ENCODE peak calls at places on chromosomes 12 and 14, in eight cellular contexts. H is HL-60, W is GM12878, G is HepG2, N is A549, K is GM23338, L is K562, P is HCT116. M is an unnamed sample.

GRCh38 chr12:89319606-89320005 is 32.7 kb downstream of the DUSP6 start:
- DNase-seq in W (no peak), P (no peak), G (no peak), L (no peak), H (no peak), K (no peak), N (no peak), M (no peak)

GRCh38 chr12:70695361-70696023 is 58.3 kb upstream of the PTPRB start:
- DNase-seq in P (no peak), W (no peak), G (no peak), L (no peak), H (no peak), N (no peak), K (no peak), M (no peak)

GRCh38 chr12:88351121-88351520 is 209.0 kb downstream of the TMTC3 start:
- DNase-seq in P (no peak), K (no peak), N (no peak), H (no peak), G (no peak), L (no peak), W (no peak), M (no peak)

GRCh38 chr12:116915326-116915725 is 4.6 kb downstream of the FBXW8 start:
- DNase-seq in P (no peak), W (no peak), N (no peak), G (no peak), L (no peak), H (no peak), K (no peak), M (no peak)

GRCh38 chr14:87888136-87888999 is 104.6 kb downstream of the GALC start:
- DNase-seq in G (peak), W (no peak), P (no peak), L (peak), K (peak), N (peak), H (no peak), M (no peak)

GRCh38 chr12:112408621-112409020 is 784 bp downstream of the RPL6 start:
- DNase-seq in G (no peak), K (no peak), W (no peak), H (no peak), L (peak), P (no peak), N (no peak), M (no peak)

GRCh38 chr14:81903477-81903876 is 369.8 kb upstream of the SEL1L start:
- DNase-seq in L (no peak), K (no peak), H (no peak), N (no peak), G (no peak), W (no peak), P (no peak), M (no peak)

GRCh38 chr12:34204830-34205285 is 182.6 kb downstream of the ALG10 start:
- DNase-seq in G (no peak), P (no peak), N (no peak), H (no peak), K (no peak), L (no peak), W (no peak), M (no peak)

GRCh38 chr12:124737772-124738635 is 125.7 kb downstream of the SCARB1 start:
- DNase-seq in H (no peak), P (no peak), G (no peak), K (no peak), W (no peak), N (no peak), L (no peak), M (no peak)

GRCh38 chr14:62117010-62117717 is 354.9 kb downstream of the SNAPC1 start:
- DNase-seq in G (peak), H (no peak), N (peak), L (no peak), P (no peak), W (no peak), K (peak), M (no peak)

GRCh38 chr12:69066420-69067373 is 133.7 kb upstream of the CPM start:
- DNase-seq in N (no peak), G (no peak), P (no peak), W (no peak), K (peak), L (no peak), H (no peak), M (no peak)

GRCh38 chr14:73365727-73366126 is 92.6 kb downstream of the NUMB start:
- DNase-seq in L (no peak), K (no peak), N (no peak), W (no peak), H (no peak), G (peak), P (no peak), M (no peak)

GRCh38 chr12:79360269-79360668 is 330.5 kb downstream of the PAWR start:
- DNase-seq in P (no peak), H (no peak), N (no peak), G (no peak), K (no peak), L (no peak), W (no peak), M (no peak)

GRCh38 chr12:80627773-80628172 is 79.7 kb upstream of the MYF6 start:
- DNase-seq in L (no peak), W (no peak), H (no peak), G (no peak), K (no peak), N (no peak), P (no peak), M (no peak)

GRCh38 chr12:110531741-110532333 is 29.7 kb downstream of the RAD9B start:
- DNase-seq in W (peak), N (no peak), G (no peak), L (no peak), H (no peak), P (no peak), K (no peak), M (no peak)

GRCh38 chr14:68506645-68507405 is 286.0 kb downstream of the ZFP36L1 start:
- DNase-seq in P (no peak), W (peak), L (no peak), K (no peak), H (no peak), N (no peak), G (no peak), M (no peak)

GRCh38 chr14:64683264-64683663 is 21.0 kb upstream of the PLEKHG3 start:
- DNase-seq in G (peak), W (no peak), H (no peak), P (no peak), L (no peak), N (no peak), K (no peak), M (no peak)

GRCh38 chr12:32603071-32603470 is 76.0 kb upstream of the DNM1L start:
- DNase-seq in H (no peak), W (no peak), G (no peak), L (no peak), P (no peak), K (no peak), N (no peak), M (no peak)

GRCh38 chr12:1934831-1935230 is 16.4 kb upstream of the CACNA2D4 start:
- DNase-seq in K (no peak), G (no peak), H (no peak), W (no peak), P (no peak), L (no peak), N (no peak), M (no peak)

GRCh38 chr14:72614365-72614764 is 279.5 kb downstream of the DPF3 start:
- DNase-seq in K (no peak), H (no peak), P (no peak), G (no peak), N (no peak), W (no peak), L (no peak), M (no peak)

GRCh38 chr12:124497658-124498057 is 69.8 kb downstream of the NCOR2 start:
- DNase-seq in K (no peak), W (no peak), G (no peak), L (no peak), H (no peak), P (no peak), N (no peak), M (no peak)

GRCh38 chr12:50732591-50732990 is 31.3 kb upstream of the ATF1 start:
- DNase-seq in N (peak), P (peak), H (no peak), K (no peak), W (no peak), L (no peak), G (no peak), M (peak)

GRCh38 chr12:52166672-52167071 is 25.1 kb downstream of the KRT80 start:
- DNase-seq in H (no peak), L (no peak), N (no peak), W (no peak), K (no peak), G (no peak), P (no peak), M (no peak)

GRCh38 chr14:63203015-63203414 is 1.2 kb upstream of the RHOJ start:
- DNase-seq in G (no peak), N (no peak), K (no peak), W (no peak), H (no peak), L (no peak), P (no peak), M (no peak)

GRCh38 chr14:100578552-100578951 is 8.7 kb downstream of the BEGAIN start:
- DNase-seq in L (no peak), W (no peak), N (peak), G (no peak), P (no peak), K (no peak), H (no peak), M (no peak)

GRCh38 chr12:8870591-8870990 is 43.7 kb upstream of the PHC1 start:
- DNase-seq in L (no peak), W (no peak), H (no peak), P (no peak), K (no peak), N (no peak), G (no peak), M (no peak)

GRCh38 chr12:65824314-65824563 is at the start of gene HMGA2:
- DNase-seq in H (no peak), K (no peak), P (peak), G (no peak), L (no peak), N (no peak), W (no peak), M (peak)

GRCh38 chr12:20628388-20628787 is 66.7 kb upstream of the SLCO1C1 start:
- DNase-seq in P (no peak), K (peak), W (no peak), G (peak), L (no peak), H (no peak), N (peak), M (no peak)

GRCh38 chr12:80412343-80412953 is 31.6 kb upstream of the PTPRQ start:
- DNase-seq in L (peak), W (no peak), N (peak), K (peak), G (peak), H (peak), P (peak), M (peak)

GRCh38 chr14:106491851-106492250 is 965.5 kb downstream of the TMEM121 start:
- DNase-seq in G (no peak), K (peak), L (no peak), W (no peak), P (no peak), H (no peak), N (peak), M (no peak)

GRCh38 chr14:81517798-81518398 is 15.8 kb downstream of the SEL1L start:
- DNase-seq in N (no peak), H (no peak), P (no peak), W (no peak), G (peak), L (no peak), K (no peak), M (no peak)

GRCh38 chr12:62123721-62124203 is 136.4 kb upstream of the USP15 start:
- DNase-seq in P (peak), W (no peak), H (peak), N (peak), L (peak), G (peak), K (peak), M (peak)

GRCh38 chr14:61574514-61574807 is 120.9 kb upstream of the HIF1A start:
- DNase-seq in K (no peak), P (no peak), L (no peak), N (no peak), W (no peak), H (no peak), G (no peak), M (no peak)

GRCh38 chr14:64755661-64756265 is 51.5 kb downstream of the PLEKHG3 start:
- DNase-seq in N (no peak), W (no peak), K (no peak), H (no peak), L (no peak), G (no peak), P (no peak), M (no peak)

GRCh38 chr12:62196146-62196545 is 64.1 kb upstream of the USP15 start:
- DNase-seq in N (no peak), H (no peak), W (no peak), L (no peak), P (no peak), K (no peak), G (no peak), M (no peak)

GRCh38 chr14:66944872-66945271 is 244.4 kb upstream of the GARIN2 start:
- DNase-seq in H (no peak), W (no peak), L (no peak), G (peak), N (peak), P (peak), K (peak), M (no peak)

GRCh38 chr14:25846232-25846631 is 751.6 kb downstream of the NOVA1 start:
- DNase-seq in G (no peak), P (no peak), W (no peak), L (no peak), H (no peak), K (no peak), N (no peak), M (no peak)

GRCh38 chr12:45518516-45519235 is 210.8 kb upstream of the ARID2 start:
- DNase-seq in H (no peak), P (no peak), W (no peak), G (no peak), L (no peak), K (no peak), N (no peak), M (no peak)

GRCh38 chr14:104752735-104753527 is at the start of gene SIVA1:
- DNase-seq in G (peak), N (peak), H (peak), P (peak), K (peak), L (peak), W (peak), M (peak)

GRCh38 chr12:118404876-118405521 is 28.6 kb downstream of the SUDS3 start:
- DNase-seq in H (peak), N (peak), L (peak), K (peak), P (peak), G (peak), W (peak), M (peak)

GRCh38 chr14:55245657-55246268 is 25.5 kb upstream of the FBXO34 start:
- DNase-seq in N (peak), G (peak), P (peak), K (peak), W (no peak), H (no peak), L (no peak), M (peak)

GRCh38 chr14:55255185-55255584 is 16.0 kb upstream of the FBXO34 start:
- DNase-seq in N (no peak), G (no peak), W (no peak), L (no peak), H (no peak), P (no peak), K (no peak), M (no peak)

GRCh38 chr14:55254581-55254980 is 16.6 kb upstream of the FBXO34 start:
- DNase-seq in L (no peak), N (no peak), G (no peak), W (no peak), P (no peak), K (no peak), H (no peak), M (no peak)

GRCh38 chr14:55243813-55244212 is 27.4 kb upstream of the FBXO34 start:
- DNase-seq in P (no peak), G (no peak), H (no peak), W (no peak), N (no peak), K (no peak), L (no peak), M (no peak)

DNA sequence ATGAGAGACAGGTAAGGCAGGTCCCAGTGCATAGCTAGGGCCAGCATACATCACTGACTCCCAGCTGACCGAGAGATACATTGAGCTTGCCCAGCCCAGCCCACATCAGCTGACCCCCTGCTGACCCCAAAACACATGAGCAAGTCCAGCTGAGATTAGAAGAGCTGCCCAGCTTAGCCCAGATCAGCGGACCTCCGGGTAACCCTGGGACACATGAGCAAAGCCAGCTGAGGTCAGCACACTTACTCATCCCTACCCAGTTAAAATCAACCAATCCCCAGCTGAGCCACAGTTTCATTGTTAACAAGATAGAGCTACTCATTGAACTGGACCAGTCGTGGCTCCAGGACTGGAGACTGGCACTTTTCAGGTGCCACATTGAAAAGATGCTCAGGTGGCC is 21.8 kb upstream of the FBXO34 start:
- DNase-seq in L (peak), K (no peak), W (no peak), P (no peak), H (no peak), G (no peak), N (no peak), M (no peak)
- H3K27ac ChIP-seq in L (no peak), K (no peak), W (no peak), P (no peak), H (no peak), G (no peak), N (no peak), M (no peak)

GRCh38 chr12:82554529-82554928 is 132.2 kb upstream of the TMTC2 start:
- DNase-seq in H (no peak), L (no peak), P (no peak), W (peak), N (no peak), K (no peak), G (no peak), M (no peak)
- TF ChIP-seq REST in H (no peak), L (no peak), P (no peak), W (no peak), N (no peak), K (no peak), G (no peak), M (no peak)

GRCh38 chr12:122978507-122978955 is 1.9 kb upstream of the ARL6IP4 start:
- DNase-seq in W (no peak), H (no peak), N (no peak), P (no peak), G (no peak), K (no peak), L (no peak), M (no peak)

GRCh38 chr12:122977655-122978392 is 2.7 kb upstream of the ARL6IP4 start:
- DNase-seq in W (no peak), G (no peak), L (no peak), N (no peak), H (no peak), K (no peak), P (no peak), M (no peak)

GRCh38 chr12:122979908-122980191 is 631 bp upstream of the ARL6IP4 start:
- DNase-seq in P (no peak), W (no peak), K (no peak), L (no peak), N (no peak), H (no peak), G (no peak), M (no peak)

GRCh38 chr12:122980192-122981035 is at the start of gene ARL6IP4:
- DNase-seq in L (peak), N (peak), G (no peak), K (peak), H (peak), W (no peak), P (no peak), M (no peak)

DNA sequence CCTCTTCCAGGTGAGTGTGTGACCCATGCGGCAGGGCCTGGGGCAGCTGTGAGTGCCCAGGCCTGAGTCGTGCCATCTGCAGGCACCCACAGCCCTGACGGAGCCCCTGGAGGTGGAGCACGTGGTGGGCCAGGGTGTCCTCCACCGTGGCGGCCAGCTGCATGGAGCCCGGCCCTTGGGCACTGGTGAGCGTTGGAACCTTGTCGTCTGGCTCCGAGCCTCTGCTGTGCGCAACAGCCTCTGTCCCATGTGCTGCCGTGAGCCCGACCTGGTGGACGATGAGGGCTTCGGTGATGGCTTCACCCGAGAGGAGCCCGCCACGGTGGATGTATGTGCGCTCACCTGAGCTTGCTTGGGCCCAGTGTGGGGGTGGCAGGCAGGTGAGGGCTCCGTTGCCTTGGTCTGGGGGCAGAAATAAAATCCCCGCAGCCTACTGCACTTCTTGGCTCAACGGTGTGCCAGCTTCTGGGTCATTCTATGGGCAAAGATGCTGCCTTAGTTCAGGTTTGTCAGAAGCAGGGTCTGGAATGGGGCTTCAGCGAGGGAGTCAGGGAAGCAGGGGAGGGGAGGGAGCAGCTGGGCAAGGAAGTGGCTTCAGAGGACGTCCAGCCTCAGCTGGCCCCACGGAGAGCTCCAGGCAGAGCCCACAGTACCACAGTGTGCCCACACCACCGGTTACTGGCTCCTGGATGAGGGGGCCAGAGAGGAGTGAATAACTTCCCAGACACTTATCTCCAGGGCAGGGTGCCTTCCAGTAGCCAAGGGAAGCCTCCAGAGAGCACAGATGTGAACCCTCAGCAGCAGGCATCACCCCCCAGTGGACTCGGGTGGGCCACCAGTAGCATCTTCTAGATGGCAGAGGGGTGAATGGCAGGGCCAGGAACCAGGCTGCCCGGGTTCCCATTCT is 1.2 kb upstream of the ARL6IP4 start:
- DNase-seq in N (no peak), K (peak), W (no peak), L (no peak), G (no peak), H (no peak), P (no peak), M (no peak)
- H3K27ac ChIP-seq in N (peak), K (no peak), W (peak), L (peak), G (peak), H (peak), P (peak), M (peak)

GRCh38 chr12:55037349-55037748 is 17.6 kb downstream of the NEUROD4 start:
- DNase-seq in N (no peak), L (no peak), H (no peak), W (no peak), P (no peak), G (no peak), K (no peak), M (no peak)
- TF ChIP-seq REST in N (no peak), L (no peak), H (no peak), W (no peak), P (no peak), G (no peak), K (no peak), M (no peak)

GRCh38 chr12:113996026-113996425 is 29.9 kb upstream of the RBM19 start:
- DNase-seq in K (peak), L (no peak), H (no peak), W (no peak), N (no peak), P (no peak), G (peak), M (no peak)
- H3K27ac ChIP-seq in K (no peak), L (no peak), H (no peak), W (no peak), N (no peak), P (no peak), G (no peak), M (no peak)

DNA sequence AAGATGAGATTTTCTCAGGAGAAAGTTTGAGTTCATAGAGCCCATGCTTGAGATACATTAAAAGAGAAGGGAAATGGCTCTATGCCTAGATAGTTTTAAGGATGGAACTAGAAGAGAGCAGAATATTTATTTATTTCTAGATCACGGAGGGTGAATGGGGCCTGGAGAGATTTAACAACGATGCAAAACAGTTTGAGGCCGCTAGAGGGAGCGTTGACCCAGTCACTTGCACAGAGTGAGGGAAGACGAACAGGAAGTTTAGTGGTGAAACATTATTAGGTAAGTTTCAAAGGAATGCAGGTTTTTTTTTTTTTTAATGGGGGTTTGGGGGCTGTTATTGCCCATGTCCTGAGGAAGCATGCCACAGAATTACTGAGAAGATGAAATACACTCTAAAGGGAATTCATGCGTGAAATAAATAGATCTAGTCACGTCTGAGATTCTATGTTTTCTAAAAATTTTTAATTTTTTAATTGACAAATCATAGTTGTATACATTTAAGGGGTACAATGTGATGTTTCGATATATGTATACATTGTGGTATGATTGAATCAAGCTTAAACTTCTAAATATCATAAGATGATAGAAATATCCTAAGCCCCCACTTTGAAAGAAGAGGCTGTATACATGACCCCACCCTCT is 14.8 kb upstream of the PPP1R1A start:
- DNase-seq in P (peak), G (peak), W (peak), N (peak), H (peak), L (peak), K (peak), M (peak)
- TF ChIP-seq REST in P (no peak), G (no peak), W (no peak), N (no peak), H (no peak), L (no peak), K (no peak), M (no peak)